ENCODE peak calls at places on chromosomes 13 and 19, in ten cellular contexts. H is DND-41, F is HCT116, Z is GM12878, Q is neural progenitor cell, V is astrocyte, B is GM23338, P is HepG2, Y is K562, G is fibroblast of lung. T is an unnamed sample.

GRCh38 chr13:85497652-85498051 is 301.6 kb downstream of the SLITRK6 start:
- DNase-seq in H (no peak), F (no peak), Z (no peak), Q (no peak), V (peak), B (no peak), P (no peak), Y (no peak), G (peak), T (peak)

GRCh38 chr19:18699403-18700054 is 16.0 kb downstream of the CRTC1 start:
- DNase-seq in H (no peak), F (no peak), Z (no peak), Q (no peak), V (no peak), B (no peak), P (no peak), Y (peak), G (no peak), T (no peak)

GRCh38 chr19:58476498-58477015 is 405 bp downstream of the ZNF446 start:
- DNase-seq in H (peak), F (no peak), Z (no peak), Q (no peak), V (peak), B (no peak), P (peak), Y (peak), G (no peak), T (no peak)

GRCh38 chr13:75250526-75251183 is 231.3 kb downstream of the TBC1D4 start:
- DNase-seq in H (no peak), F (no peak), Z (no peak), Q (no peak), V (peak), B (no peak), P (no peak), Y (no peak), G (peak), T (no peak)

GRCh38 chr13:34474469-34474868 is 467.6 kb upstream of the NBEA start:
- DNase-seq in H (no peak), F (no peak), Z (no peak), Q (no peak), V (no peak), B (no peak), P (no peak), Y (no peak), G (no peak), T (no peak)

GRCh38 chr13:43077446-43077845 is 54.1 kb downstream of the DNAJC15 start:
- DNase-seq in H (no peak), F (no peak), Z (no peak), Q (peak), V (no peak), B (no peak), P (no peak), Y (no peak), G (no peak), T (no peak)

GRCh38 chr13:87274209-87274819 is 396.9 kb upstream of the SLITRK5 start:
- DNase-seq in H (peak), F (peak), Z (no peak), Q (peak), V (peak), B (peak), P (peak), Y (peak), G (peak), T (no peak)

GRCh38 chr13:79631260-79631659 is 150.3 kb downstream of the NDFIP2 start:
- DNase-seq in H (no peak), F (peak), Z (no peak), Q (no peak), V (peak), B (peak), P (no peak), Y (no peak), G (peak), T (peak)

GRCh38 chr13:47890146-47890814 is 110.8 kb downstream of the SUCLA2 start:
- DNase-seq in H (peak), F (no peak), Z (no peak), Q (no peak), V (no peak), B (no peak), P (no peak), Y (no peak), G (no peak), T (no peak)

GRCh38 chr19:55441319-55441691 is 1.8 kb downstream of the SHISA7 start:
- DNase-seq in H (no peak), F (no peak), Z (no peak), Q (no peak), V (no peak), B (peak), P (no peak), Y (no peak), G (no peak), T (no peak)

GRCh38 chr19:31312004-31312403 is 37.2 kb downstream of the TSHZ3 start:
- DNase-seq in H (no peak), F (no peak), Z (no peak), Q (no peak), V (peak), B (no peak), P (no peak), Y (no peak), G (peak), T (no peak)

GRCh38 chr13:42477588-42478190 is 96.3 kb upstream of the TNFSF11 start:
- DNase-seq in H (no peak), F (no peak), Z (no peak), Q (no peak), V (no peak), B (no peak), P (no peak), Y (no peak), G (peak), T (no peak)

GRCh38 chr13:21837841-21838551 is 167.1 kb downstream of the FGF9 start:
- DNase-seq in H (no peak), F (no peak), Z (no peak), Q (no peak), V (no peak), B (peak), P (peak), Y (no peak), G (no peak), T (no peak)

GRCh38 chr19:21398851-21399250 is 1.9 kb downstream of the ZNF493 start:
- DNase-seq in H (no peak), F (no peak), Z (no peak), Q (no peak), V (peak), B (no peak), P (no peak), Y (no peak), G (peak), T (no peak)

GRCh38 chr13:31965361-31966066 is 66.1 kb upstream of the FRY start:
- DNase-seq in H (no peak), F (no peak), Z (peak), Q (no peak), V (peak), B (no peak), P (no peak), Y (no peak), G (peak), T (no peak)

GRCh38 chr13:47049276-47049989 is 152.6 kb upstream of the HTR2A start:
- DNase-seq in H (no peak), F (no peak), Z (no peak), Q (no peak), V (no peak), B (no peak), P (no peak), Y (no peak), G (peak), T (no peak)

GRCh38 chr13:110305949-110306339 is 1.0 kb downstream of the COL4A1 start:
- DNase-seq in H (no peak), F (no peak), Z (no peak), Q (no peak), V (no peak), B (no peak), P (no peak), Y (no peak), G (peak), T (no peak)

GRCh38 chr13:67063036-67063435 is 167.1 kb downstream of the PCDH9 start:
- DNase-seq in H (no peak), F (no peak), Z (no peak), Q (no peak), V (peak), B (no peak), P (no peak), Y (no peak), G (no peak), T (no peak)

GRCh38 chr13:67064920-67065319 is 165.2 kb downstream of the PCDH9 start:
- DNase-seq in H (no peak), F (no peak), Z (no peak), Q (no peak), V (no peak), B (no peak), P (no peak), Y (no peak), G (no peak), T (no peak)

GRCh38 chr13:67062160-67062559 is 168.0 kb downstream of the PCDH9 start:
- DNase-seq in H (no peak), F (no peak), Z (no peak), Q (no peak), V (no peak), B (no peak), P (no peak), Y (no peak), G (peak), T (no peak)

GRCh38 chr13:67061750-67062149 is 168.4 kb downstream of the PCDH9 start:
- DNase-seq in H (no peak), F (no peak), Z (no peak), Q (no peak), V (peak), B (no peak), P (no peak), Y (no peak), G (peak), T (no peak)
- H2AFZ ChIP-seq in H (no peak), F (no peak), Z (no peak), Q (peak), V (no peak), B (peak), P (no peak), Y (no peak), G (no peak), T (no peak)

GRCh38 chr19:3556423-3556977 is 886 bp downstream of the MFSD12 start:
- DNase-seq in H (no peak), F (no peak), Z (no peak), Q (no peak), V (no peak), B (no peak), P (no peak), Y (no peak), G (no peak), T (no peak)
- H3K27ac ChIP-seq in H (peak), F (peak), Z (peak), Q (no peak), V (peak), B (no peak), P (no peak), Y (peak), G (peak), T (peak)

DNA sequence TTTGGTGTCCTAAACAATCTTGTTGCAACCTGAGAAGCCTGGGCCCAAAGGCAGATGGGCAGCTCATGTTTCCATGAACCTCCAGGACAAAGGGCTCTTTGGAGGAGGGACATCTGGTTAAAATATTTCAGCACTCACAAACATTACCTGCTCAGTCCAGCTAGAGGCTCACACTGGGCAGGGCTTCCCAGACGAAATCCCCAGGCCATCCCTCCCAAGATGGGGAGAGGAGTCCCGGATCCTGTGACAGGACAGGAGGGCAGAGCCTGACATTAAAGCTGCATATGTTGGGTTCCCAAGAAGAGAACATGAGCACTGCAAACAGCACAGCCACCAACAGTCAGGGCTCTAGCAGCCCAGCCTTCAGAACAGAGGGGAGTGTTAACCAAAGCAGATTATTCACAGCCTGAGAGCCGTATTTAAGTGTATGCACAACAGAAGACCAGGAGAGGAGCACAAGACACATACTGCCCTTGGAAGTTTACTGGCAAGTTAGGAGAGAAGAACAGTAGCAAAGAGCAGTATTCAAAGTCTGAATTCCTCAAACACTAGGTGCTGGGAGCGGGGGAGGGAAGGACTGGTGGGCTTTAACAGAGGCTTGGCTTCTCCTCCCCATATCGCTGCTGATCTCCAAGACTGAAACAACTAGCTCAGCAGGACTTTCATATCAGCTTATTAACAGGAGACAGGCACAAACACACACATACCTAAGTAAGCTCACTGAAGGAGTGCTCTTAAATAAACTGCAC is 12.4 kb downstream of the ATP7B start:
- DNase-seq in H (no peak), F (no peak), Z (no peak), Q (no peak), V (no peak), B (peak), P (peak), Y (no peak), G (no peak), T (no peak)
- H2AFZ ChIP-seq in H (no peak), F (no peak), Z (no peak), Q (no peak), V (no peak), B (no peak), P (no peak), Y (peak), G (no peak), T (no peak)

GRCh38 chr19:45769054-45769782 is at the start of gene SIX5:
- DNase-seq in H (peak), F (peak), Z (peak), Q (peak), V (peak), B (peak), P (peak), Y (peak), G (peak), T (peak)
- H3K27ac ChIP-seq in H (peak), F (peak), Z (peak), Q (peak), V (peak), B (peak), P (peak), Y (peak), G (peak), T (peak)

GRCh38 chr13:89281331-89281730 is 1610.2 kb downstream of the SLITRK5 start:
- DNase-seq in H (no peak), F (no peak), Z (no peak), Q (no peak), V (no peak), B (no peak), P (no peak), Y (no peak), G (no peak), T (no peak)
- H2AFZ ChIP-seq in H (no peak), F (no peak), Z (no peak), Q (no peak), V (no peak), B (no peak), P (no peak), Y (no peak), G (no peak), T (peak)

DNA sequence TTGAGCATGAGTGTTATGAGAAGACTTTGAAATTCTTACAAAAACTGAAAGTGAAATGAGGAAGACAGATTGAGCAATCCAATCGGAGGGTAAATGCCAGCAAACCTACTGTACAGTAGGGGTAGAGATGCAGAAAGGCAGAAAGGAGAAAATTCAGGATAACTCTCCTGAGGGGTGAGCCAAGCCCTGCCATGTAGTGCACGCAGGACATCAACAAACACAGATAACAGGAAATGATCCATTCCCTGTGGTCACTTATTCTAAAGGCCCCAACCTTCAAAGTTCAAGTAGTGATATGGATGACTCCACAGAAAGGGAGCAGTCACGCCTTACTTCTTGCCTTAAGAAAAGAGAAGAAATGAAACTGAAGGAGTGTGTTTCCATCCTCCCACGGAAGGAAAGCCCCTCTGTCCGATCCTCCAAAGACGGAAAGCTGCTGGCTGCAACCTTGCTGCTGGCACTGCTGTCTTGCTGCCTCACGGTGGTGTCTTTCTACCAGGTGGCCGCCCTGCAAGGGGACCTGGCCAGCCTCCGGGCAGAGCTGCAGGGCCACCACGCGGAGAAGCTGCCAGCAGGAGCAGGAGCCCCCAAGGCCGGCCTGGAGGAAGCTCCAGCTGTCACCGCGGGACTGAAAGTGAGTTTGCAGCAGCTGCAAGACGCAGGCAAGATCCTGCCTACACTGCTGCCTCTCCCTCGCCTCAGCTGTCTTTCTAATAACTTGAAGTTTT is at the start of gene TNFSF13B:
- DNase-seq in H (no peak), F (no peak), Z (peak), Q (peak), V (no peak), B (peak), P (peak), Y (no peak), G (peak), T (no peak)
- H3K27ac ChIP-seq in H (no peak), F (no peak), Z (peak), Q (no peak), V (no peak), B (no peak), P (no peak), Y (peak), G (peak), T (no peak)

T was measured in keratinocyte.